ENCODE peak calls at places on chromosome 6, in seven cellular contexts. One of them, this sample, is unnamed.

GRCh38 chr6:26187981-26188635 is 100.9 kb downstream of the HFE start:
- DNase-seq in stimulated activated CD8-positive, alpha-beta memory T cell treated with anti-CD3 and anti-CD28 coated beads, Interleukin-4, amount 100 ng/mL, for 24 hours: no peak
- DNase-seq in HEK293T: no peak
- DNase-seq in activated T-cell treated with anti-CD3 and anti-CD28 coated beads, Interleukin-2, amount 50 U/mL, for 48 hours: peak
- DNase-seq in nucleus accumbens: no peak
- DNase-seq in T-cell: peak
- DNase-seq in NCI-H1105: peak
- DNase-seq in this sample: peak

GRCh38 chr6:28742668-28743270 is 181.0 kb downstream of the TRIM27 start:
- DNase-seq in HEK293T: no peak
- DNase-seq in activated T-cell treated with anti-CD3 and anti-CD28 coated beads, Interleukin-2, amount 50 U/mL, for 48 hours: peak
- DNase-seq in nucleus accumbens: no peak
- DNase-seq in T-cell: no peak
- DNase-seq in stimulated activated CD8-positive, alpha-beta memory T cell treated with anti-CD3 and anti-CD28 coated beads, Interleukin-4, amount 100 ng/mL, for 24 hours: peak
- DNase-seq in NCI-H1105: no peak
- DNase-seq in this sample: peak

GRCh38 chr6:164099535-164099982 is 685.0 kb downstream of the QKI start:
- DNase-seq in T-cell: no peak
- DNase-seq in HEK293T: no peak
- DNase-seq in NCI-H1105: no peak
- DNase-seq in nucleus accumbens: peak
- DNase-seq in activated T-cell treated with anti-CD3 and anti-CD28 coated beads, Interleukin-2, amount 50 U/mL, for 48 hours: no peak
- DNase-seq in stimulated activated CD8-positive, alpha-beta memory T cell treated with anti-CD3 and anti-CD28 coated beads, Interleukin-4, amount 100 ng/mL, for 24 hours: no peak
- DNase-seq in this sample: no peak

GRCh38 chr6:34664270-34664971 is 32.1 kb downstream of the ILRUN start:
- DNase-seq in T-cell: no peak
- DNase-seq in stimulated activated CD8-positive, alpha-beta memory T cell treated with anti-CD3 and anti-CD28 coated beads, Interleukin-4, amount 100 ng/mL, for 24 hours: no peak
- DNase-seq in HEK293T: no peak
- DNase-seq in nucleus accumbens: no peak
- DNase-seq in NCI-H1105: no peak
- DNase-seq in activated T-cell treated with anti-CD3 and anti-CD28 coated beads, Interleukin-2, amount 50 U/mL, for 48 hours: no peak
- DNase-seq in this sample: peak

GRCh38 chr6:101013612-101014195 is 132.6 kb upstream of the ASCC3 start:
- DNase-seq in NCI-H1105: no peak
- DNase-seq in stimulated activated CD8-positive, alpha-beta memory T cell treated with anti-CD3 and anti-CD28 coated beads, Interleukin-4, amount 100 ng/mL, for 24 hours: no peak
- DNase-seq in HEK293T: no peak
- DNase-seq in activated T-cell treated with anti-CD3 and anti-CD28 coated beads, Interleukin-2, amount 50 U/mL, for 48 hours: no peak
- DNase-seq in T-cell: no peak
- DNase-seq in nucleus accumbens: no peak
- DNase-seq in this sample: no peak

GRCh38 chr6:43940071-43940392 is 170.0 kb downstream of the VEGFA start:
- DNase-seq in stimulated activated CD8-positive, alpha-beta memory T cell treated with anti-CD3 and anti-CD28 coated beads, Interleukin-4, amount 100 ng/mL, for 24 hours: no peak
- DNase-seq in HEK293T: no peak
- DNase-seq in T-cell: no peak
- DNase-seq in NCI-H1105: no peak
- DNase-seq in activated T-cell treated with anti-CD3 and anti-CD28 coated beads, Interleukin-2, amount 50 U/mL, for 48 hours: no peak
- DNase-seq in nucleus accumbens: no peak
- DNase-seq in this sample: no peak

GRCh38 chr6:16902520-16902919 is 141.3 kb upstream of the ATXN1 start:
- DNase-seq in NCI-H1105: no peak
- DNase-seq in activated T-cell treated with anti-CD3 and anti-CD28 coated beads, Interleukin-2, amount 50 U/mL, for 48 hours: no peak
- DNase-seq in stimulated activated CD8-positive, alpha-beta memory T cell treated with anti-CD3 and anti-CD28 coated beads, Interleukin-4, amount 100 ng/mL, for 24 hours: no peak
- DNase-seq in nucleus accumbens: no peak
- DNase-seq in T-cell: no peak
- DNase-seq in HEK293T: no peak
- DNase-seq in this sample: no peak

GRCh38 chr6:38095054-38095453 is 275.5 kb downstream of the ZFAND3 start:
- DNase-seq in activated T-cell treated with anti-CD3 and anti-CD28 coated beads, Interleukin-2, amount 50 U/mL, for 48 hours: no peak
- DNase-seq in stimulated activated CD8-positive, alpha-beta memory T cell treated with anti-CD3 and anti-CD28 coated beads, Interleukin-4, amount 100 ng/mL, for 24 hours: no peak
- DNase-seq in nucleus accumbens: no peak
- DNase-seq in T-cell: no peak
- DNase-seq in HEK293T: no peak
- DNase-seq in NCI-H1105: no peak
- DNase-seq in this sample: no peak

GRCh38 chr6:14035448-14035847 is 82.1 kb upstream of the CD83 start:
- DNase-seq in HEK293T: no peak
- DNase-seq in stimulated activated CD8-positive, alpha-beta memory T cell treated with anti-CD3 and anti-CD28 coated beads, Interleukin-4, amount 100 ng/mL, for 24 hours: no peak
- DNase-seq in activated T-cell treated with anti-CD3 and anti-CD28 coated beads, Interleukin-2, amount 50 U/mL, for 48 hours: no peak
- DNase-seq in NCI-H1105: no peak
- DNase-seq in T-cell: no peak
- DNase-seq in nucleus accumbens: no peak
- DNase-seq in this sample: no peak